ENCODE peak calls at places on chromosomes 16 and 17, in six cellular contexts. One of them, this sample, is unnamed.

GRCh38 chr16:86129541-86129940 is 230.6 kb downstream of the IRF8 start:
- DNase-seq in ACHN: no peak
- DNase-seq in stimulated activated CD8-positive, alpha-beta memory T cell treated with anti-CD3 and anti-CD28 coated beads, Interleukin-4, amount 100 ng/mL, for 1 hour: no peak
- DNase-seq in naive thymus-derived CD8-positive, alpha-beta T cell: no peak
- DNase-seq in WTC11: no peak
- DNase-seq in GM19239: no peak
- DNase-seq in this sample: no peak

GRCh38 chr17:82703935-82704865 is 5.7 kb upstream of the RAB40B start:
- DNase-seq in stimulated activated CD8-positive, alpha-beta memory T cell treated with anti-CD3 and anti-CD28 coated beads, Interleukin-4, amount 100 ng/mL, for 1 hour: no peak
- DNase-seq in GM19239: no peak
- DNase-seq in ACHN: no peak
- DNase-seq in naive thymus-derived CD8-positive, alpha-beta T cell: no peak
- DNase-seq in WTC11: no peak
- DNase-seq in this sample: no peak

GRCh38 chr16:927406-927805 is 43.4 kb downstream of the LMF1 start:
- DNase-seq in ACHN: no peak
- DNase-seq in GM19239: no peak
- DNase-seq in naive thymus-derived CD8-positive, alpha-beta T cell: no peak
- DNase-seq in WTC11: no peak
- DNase-seq in stimulated activated CD8-positive, alpha-beta memory T cell treated with anti-CD3 and anti-CD28 coated beads, Interleukin-4, amount 100 ng/mL, for 1 hour: no peak
- DNase-seq in this sample: no peak

GRCh38 chr16:11198817-11199216 is 57.2 kb downstream of the SOCS1 start:
- DNase-seq in naive thymus-derived CD8-positive, alpha-beta T cell: no peak
- DNase-seq in ACHN: no peak
- DNase-seq in stimulated activated CD8-positive, alpha-beta memory T cell treated with anti-CD3 and anti-CD28 coated beads, Interleukin-4, amount 100 ng/mL, for 1 hour: no peak
- DNase-seq in WTC11: no peak
- DNase-seq in GM19239: no peak
- DNase-seq in this sample: no peak

GRCh38 chr16:83581082-83581481 is 226.7 kb upstream of the HSBP1 start:
- DNase-seq in WTC11: no peak
- DNase-seq in GM19239: peak; percentile 6
- DNase-seq in naive thymus-derived CD8-positive, alpha-beta T cell: no peak
- DNase-seq in stimulated activated CD8-positive, alpha-beta memory T cell treated with anti-CD3 and anti-CD28 coated beads, Interleukin-4, amount 100 ng/mL, for 1 hour: no peak
- DNase-seq in ACHN: peak; percentile 48
- DNase-seq in this sample: no peak

GRCh38 chr16:10069374-10069773 is 112.9 kb downstream of the GRIN2A start:
- DNase-seq in WTC11: no peak
- DNase-seq in GM19239: no peak
- DNase-seq in naive thymus-derived CD8-positive, alpha-beta T cell: no peak
- DNase-seq in stimulated activated CD8-positive, alpha-beta memory T cell treated with anti-CD3 and anti-CD28 coated beads, Interleukin-4, amount 100 ng/mL, for 1 hour: no peak
- DNase-seq in ACHN: no peak
- DNase-seq in this sample: no peak

GRCh38 chr16:72952404-72953301 is 95.3 kb downstream of the ZFHX3 start:
- DNase-seq in WTC11: no peak
- DNase-seq in GM19239: no peak
- DNase-seq in ACHN: no peak
- DNase-seq in naive thymus-derived CD8-positive, alpha-beta T cell: no peak
- DNase-seq in stimulated activated CD8-positive, alpha-beta memory T cell treated with anti-CD3 and anti-CD28 coated beads, Interleukin-4, amount 100 ng/mL, for 1 hour: no peak
- DNase-seq in this sample: no peak

GRCh38 chr16:47503936-47504335 is 42.8 kb downstream of the PHKB start:
- DNase-seq in naive thymus-derived CD8-positive, alpha-beta T cell: no peak
- DNase-seq in ACHN: no peak
- DNase-seq in WTC11: no peak
- DNase-seq in GM19239: no peak
- DNase-seq in stimulated activated CD8-positive, alpha-beta memory T cell treated with anti-CD3 and anti-CD28 coated beads, Interleukin-4, amount 100 ng/mL, for 1 hour: no peak
- DNase-seq in this sample: no peak

GRCh38 chr16:57855188-57855587 is 52.9 kb upstream of the KIFC3 start:
- DNase-seq in stimulated activated CD8-positive, alpha-beta memory T cell treated with anti-CD3 and anti-CD28 coated beads, Interleukin-4, amount 100 ng/mL, for 1 hour: no peak
- DNase-seq in ACHN: no peak
- DNase-seq in WTC11: no peak
- DNase-seq in naive thymus-derived CD8-positive, alpha-beta T cell: no peak
- DNase-seq in GM19239: no peak
- DNase-seq in this sample: no peak

GRCh38 chr17:77163521-77164280 is 22.9 kb downstream of the SEC14L1 start:
- DNase-seq in naive thymus-derived CD8-positive, alpha-beta T cell: no peak
- DNase-seq in WTC11: no peak
- DNase-seq in GM19239: no peak
- DNase-seq in stimulated activated CD8-positive, alpha-beta memory T cell treated with anti-CD3 and anti-CD28 coated beads, Interleukin-4, amount 100 ng/mL, for 1 hour: no peak
- DNase-seq in ACHN: no peak
- DNase-seq in this sample: no peak

GRCh38 chr16:57266531-57267268 is 17.8 kb downstream of the PLLP start:
- DNase-seq in WTC11: no peak
- DNase-seq in naive thymus-derived CD8-positive, alpha-beta T cell: peak; percentile 82
- DNase-seq in GM19239: no peak
- DNase-seq in ACHN: peak; percentile 30
- DNase-seq in stimulated activated CD8-positive, alpha-beta memory T cell treated with anti-CD3 and anti-CD28 coated beads, Interleukin-4, amount 100 ng/mL, for 1 hour: no peak
- DNase-seq in this sample: no peak

GRCh38 chr16:4123617-4124300 is 7.5 kb upstream of the ADCY9 start:
- DNase-seq in ACHN: no peak
- DNase-seq in naive thymus-derived CD8-positive, alpha-beta T cell: no peak
- DNase-seq in stimulated activated CD8-positive, alpha-beta memory T cell treated with anti-CD3 and anti-CD28 coated beads, Interleukin-4, amount 100 ng/mL, for 1 hour: no peak
- DNase-seq in GM19239: no peak
- DNase-seq in WTC11: no peak
- DNase-seq in this sample: no peak

GRCh38 chr17:1783834-1784611 is 22.2 kb downstream of the SERPINF1 start:
- DNase-seq in ACHN: peak; percentile 62
- DNase-seq in naive thymus-derived CD8-positive, alpha-beta T cell: no peak
- DNase-seq in WTC11: no peak
- DNase-seq in GM19239: no peak
- DNase-seq in stimulated activated CD8-positive, alpha-beta memory T cell treated with anti-CD3 and anti-CD28 coated beads, Interleukin-4, amount 100 ng/mL, for 1 hour: no peak
- DNase-seq in this sample: no peak

GRCh38 chr16:56202036-56202435 is 10.7 kb downstream of the GNAO1 start:
- DNase-seq in GM19239: no peak
- DNase-seq in stimulated activated CD8-positive, alpha-beta memory T cell treated with anti-CD3 and anti-CD28 coated beads, Interleukin-4, amount 100 ng/mL, for 1 hour: no peak
- DNase-seq in naive thymus-derived CD8-positive, alpha-beta T cell: no peak
- DNase-seq in ACHN: peak; percentile 28
- DNase-seq in WTC11: no peak
- DNase-seq in this sample: no peak

GRCh38 chr17:74729866-74730265 is 7.2 kb upstream of the RAB37 start:
- DNase-seq in GM19239: no peak
- DNase-seq in WTC11: no peak
- DNase-seq in stimulated activated CD8-positive, alpha-beta memory T cell treated with anti-CD3 and anti-CD28 coated beads, Interleukin-4, amount 100 ng/mL, for 1 hour: no peak
- DNase-seq in ACHN: no peak
- DNase-seq in naive thymus-derived CD8-positive, alpha-beta T cell: no peak
- DNase-seq in this sample: no peak

GRCh38 chr17:2215616-2216364 is 87.8 kb downstream of the SMG6 start:
- DNase-seq in GM19239: peak; percentile 65
- DNase-seq in ACHN: no peak
- DNase-seq in stimulated activated CD8-positive, alpha-beta memory T cell treated with anti-CD3 and anti-CD28 coated beads, Interleukin-4, amount 100 ng/mL, for 1 hour: peak; percentile 49
- DNase-seq in naive thymus-derived CD8-positive, alpha-beta T cell: peak; percentile 86
- DNase-seq in WTC11: peak; percentile 33
- DNase-seq in this sample: no peak

GRCh38 chr17:62676952-62677596 is 49.6 kb downstream of the MRC2 start:
- DNase-seq in WTC11: no peak
- DNase-seq in GM19239: no peak
- DNase-seq in naive thymus-derived CD8-positive, alpha-beta T cell: no peak
- DNase-seq in stimulated activated CD8-positive, alpha-beta memory T cell treated with anti-CD3 and anti-CD28 coated beads, Interleukin-4, amount 100 ng/mL, for 1 hour: no peak
- DNase-seq in ACHN: no peak
- DNase-seq in this sample: no peak

GRCh38 chr17:4182043-4182442 is 39.0 kb downstream of the CYB5D2 start:
- DNase-seq in naive thymus-derived CD8-positive, alpha-beta T cell: no peak
- DNase-seq in ACHN: no peak
- DNase-seq in stimulated activated CD8-positive, alpha-beta memory T cell treated with anti-CD3 and anti-CD28 coated beads, Interleukin-4, amount 100 ng/mL, for 1 hour: no peak
- DNase-seq in GM19239: no peak
- DNase-seq in WTC11: no peak
- DNase-seq in this sample: no peak

GRCh38 chr17:50087246-50087911 is 7.8 kb upstream of the PDK2 start:
- DNase-seq in naive thymus-derived CD8-positive, alpha-beta T cell: peak; percentile 83
- DNase-seq in GM19239: peak; percentile 82
- DNase-seq in stimulated activated CD8-positive, alpha-beta memory T cell treated with anti-CD3 and anti-CD28 coated beads, Interleukin-4, amount 100 ng/mL, for 1 hour: peak; percentile 46
- DNase-seq in WTC11: peak; percentile 89
- DNase-seq in ACHN: peak; percentile 64
- DNase-seq in this sample: no peak